ENCODE peak calls at places on chromosomes 11 and 22, in nine cellular contexts. X is NCI-H2029 treated with DMSO at 0.1 percent for 48 hours; U is HEK293T; O is fibroblast of lung; F is stimulated activated naive CD8-positive, alpha-beta T cell treated with anti-CD3 and anti-CD28 coated beads, Interleukin-15, Interleukin-2, amounts not matched to agents 100 U/mL and 50 U/mL, for 24 hours; N is iPS-NIHi11; D is posterior vena cava; C is stimulated activated CD4-positive, alpha-beta T cell treated with anti-CD3 and anti-CD28 coated beads, Interleukin-2, amount 100 ng/mL, for 48 hours; B is NCI-H460. H is an unnamed sample.

GRCh38 chr22:31055322-31056159 is 25.6 kb upstream of the SMTN start:
- DNase-seq in X (peak), N (peak), F (no peak), B (peak), D (peak), U (peak), O (peak), C (no peak), H (no peak)

GRCh38 chr11:31968774-31969433 is 122.0 kb upstream of the RCN1 start:
- DNase-seq in N (no peak), C (no peak), B (no peak), U (no peak), F (no peak), D (no peak), X (no peak), O (peak), H (no peak)

GRCh38 chr11:134577801-134578200 is 165.8 kb upstream of the B3GAT1 start:
- DNase-seq in X (no peak), C (no peak), O (no peak), F (no peak), N (no peak), D (no peak), B (no peak), U (no peak), H (no peak)

GRCh38 chr22:35834080-35834479 is 116.4 kb downstream of the APOL5 start:
- DNase-seq in N (no peak), X (no peak), F (no peak), O (no peak), C (no peak), D (no peak), B (no peak), U (no peak), H (no peak)

GRCh38 chr11:94802501-94802900 is 34.3 kb downstream of the AMOTL1 start:
- DNase-seq in U (no peak), N (no peak), C (no peak), O (no peak), B (no peak), D (no peak), X (no peak), F (no peak), H (no peak)

GRCh38 chr11:65491614-65492386 is 7.0 kb upstream of the MALAT1 start:
- DNase-seq in X (peak), B (peak), D (peak), O (peak), N (no peak), U (no peak), C (no peak), F (peak), H (no peak)

GRCh38 chr22:40560551-40560950 is 76.0 kb downstream of the MRTFA start:
- DNase-seq in O (peak), F (no peak), U (peak), B (no peak), D (no peak), C (no peak), X (no peak), N (no peak), H (no peak)

GRCh38 chr22:19368876-19369275 is 62.7 kb downstream of the HIRA start:
- DNase-seq in B (no peak), D (no peak), C (no peak), F (no peak), X (no peak), N (no peak), O (no peak), U (no peak), H (no peak)

GRCh38 chr11:65627202-65627601 is 10.7 kb upstream of the SIPA1 start:
- DNase-seq in X (no peak), D (no peak), U (no peak), N (no peak), C (no peak), B (no peak), F (no peak), O (no peak), H (no peak)

GRCh38 chr11:124301482-124301881 is 12.3 kb downstream of the OR8D1 start:
- DNase-seq in U (no peak), N (no peak), X (no peak), C (no peak), D (no peak), B (no peak), F (no peak), O (peak), H (no peak)

GRCh38 chr22:20215742-20216141 is 52.4 kb downstream of the RTN4R start:
- DNase-seq in N (no peak), U (no peak), C (no peak), O (no peak), F (no peak), X (no peak), B (no peak), D (no peak), H (no peak)

GRCh38 chr22:35783943-35784614 is 66.4 kb downstream of the APOL5 start:
- DNase-seq in N (no peak), C (no peak), B (no peak), X (no peak), F (no peak), O (peak), U (no peak), D (no peak), H (no peak)

GRCh38 chr22:20091690-20092476 is 11.8 kb downstream of the DGCR8 start:
- DNase-seq in D (no peak), X (no peak), N (no peak), B (no peak), O (no peak), U (no peak), F (no peak), C (no peak), H (no peak)

GRCh38 chr11:16605440-16605970 is 132.9 kb upstream of the C11orf58 start:
- DNase-seq in O (peak), D (no peak), U (peak), X (no peak), F (no peak), B (no peak), C (no peak), N (peak), H (no peak)

GRCh38 chr11:93477684-93478234 is 65.4 kb downstream of the SMCO4 start:
- DNase-seq in D (no peak), O (peak), X (no peak), B (no peak), U (no peak), C (no peak), F (no peak), N (peak), H (no peak)

GRCh38 chr11:126919147-126919823 is 81.3 kb downstream of the KIRREL3 start:
- DNase-seq in U (no peak), N (no peak), O (no peak), C (no peak), B (no peak), X (no peak), D (no peak), F (no peak), H (no peak)